ENCODE peak calls at places on chromosomes 4 and X, in six cellular contexts. K is epithelial cell of prostate, W is cardiac muscle cell, G is caudate nucleus, A is dorsolateral prefrontal cortex, Q is substantia nigra. B is an unnamed sample.

GRCh38 chr4:157992948-157993839 is 179.6 kb downstream of the GASK1B start:
- DNase-seq in K (no peak), W (no peak), G (no peak), A (no peak), Q (no peak), B (no peak)

GRCh38 chr4:48331577-48332340 is 9.6 kb upstream of the SLAIN2 start:
- DNase-seq in K (peak; percentile 89), W (peak; percentile 93), G (no peak), A (no peak), Q (no peak), B (no peak)

GRCh38 chrX:44997282-44997813 is 124.4 kb downstream of the KDM6A start:
- DNase-seq in K (no peak), W (no peak), G (no peak), A (no peak), Q (no peak), B (no peak)

GRCh38 chrX:46693149-46693548 is 65.8 kb downstream of the SLC9A7 start:
- DNase-seq in K (no peak), W (no peak), G (no peak), A (no peak), Q (no peak), B (no peak)

GRCh38 chrX:149495573-149496071 is 9.5 kb downstream of the IDS start:
- DNase-seq in K (peak; percentile 50), W (peak; percentile 39), G (no peak), A (no peak), Q (no peak), B (no peak)

GRCh38 chrX:143664302-143664701 is 28.4 kb upstream of the SLITRK4 start:
- DNase-seq in K (no peak), W (peak; percentile 23), G (no peak), A (no peak), Q (no peak), B (no peak)

GRCh38 chrX:21838937-21839333 is 482 bp upstream of the MBTPS2 start:
- DNase-seq in K (no peak), W (peak; percentile 48), G (no peak), A (no peak), Q (no peak), B (no peak)

GRCh38 chr4:26719954-26720552 is 136.2 kb downstream of the TBC1D19 start:
- DNase-seq in K (no peak), W (peak; percentile 54), G (no peak), A (no peak), Q (no peak), B (no peak)

GRCh38 chrX:12984629-12985303 is 9.9 kb downstream of the TMSB4X start:
- DNase-seq in K (no peak), W (peak; percentile 56), G (no peak), A (no peak), Q (no peak), B (peak; percentile 82)

GRCh38 chrX:45295587-45295986 is 94.9 kb upstream of the DIPK2B start:
- DNase-seq in K (peak; percentile 6), W (peak; percentile 40), G (no peak), A (no peak), Q (no peak), B (no peak)

GRCh38 chr4:128502818-128503527 is 215.4 kb upstream of the PGRMC2 start:
- DNase-seq in K (no peak), W (peak; percentile 12), G (no peak), A (no peak), Q (no peak), B (no peak)

GRCh38 chrX:15301924-15302323 is 13.5 kb downstream of the ASB11 start:
- DNase-seq in K (peak; percentile 0), W (peak; percentile 36), G (no peak), A (no peak), Q (no peak), B (peak; percentile 64)

GRCh38 chrX:101383679-101384078 is 2.3 kb downstream of the BTK start:
- DNase-seq in K (no peak), W (no peak), G (no peak), A (no peak), Q (no peak), B (no peak)

GRCh38 chr4:121881213-121881612 is 10.9 kb upstream of the BBS7 start:
- DNase-seq in K (no peak), W (no peak), G (no peak), A (no peak), Q (no peak), B (no peak)

GRCh38 chrX:117808413-117808812 is 308.2 kb downstream of the KLHL13 start:
- DNase-seq in K (no peak), W (no peak), G (no peak), A (no peak), Q (no peak), B (no peak)

GRCh38 chr4:8533274-8533865 is 46.8 kb upstream of the GPR78 start:
- DNase-seq in K (no peak), W (no peak), G (no peak), A (no peak), Q (no peak), B (no peak)
- H3K27ac ChIP-seq in K (peak overlapping the region; percentile 75), W (no peak overlapping the region), G (no peak overlapping the region), A (no peak overlapping the region), Q (no peak overlapping the region), B (peak overlapping the region; percentile 77)

GRCh38 chr4:168558587-168558986 is 61.7 kb downstream of the PALLD start:
- DNase-seq in K (no peak), W (peak; percentile 68), G (no peak), A (no peak), Q (no peak), B (no peak)
- H3K27ac ChIP-seq in K (peak overlapping the region; percentile 57), W (peak overlapping the region; percentile 58), G (no peak overlapping the region), A (no peak overlapping the region), Q (no peak overlapping the region), B (no peak overlapping the region)

GRCh38 chrX:40097492-40098263 is at the start of gene BCOR:
- DNase-seq in K (no peak), W (peak; percentile 72), G (peak; percentile 23), A (no peak), Q (peak; percentile 65), B (peak; percentile 76)
- H3K27ac ChIP-seq in K (peak within 1 kb of the TSS; percentile 53), W (peak within 1 kb of the TSS; percentile 72), G (peak within 1 kb of the TSS; percentile 26), A (peak within 1 kb of the TSS; percentile 65), Q (peak within 1 kb of the TSS; percentile 67), B (peak within 1 kb of the TSS; percentile 93)

GRCh38 chr4:182923796-182924365 is 6.7 kb upstream of the DCTD start:
- DNase-seq in K (no peak), W (peak; percentile 21), G (no peak), A (no peak), Q (no peak), B (no peak)
- H3K27ac ChIP-seq in K (no peak overlapping the region), W (no peak overlapping the region), G (no peak overlapping the region), A (no peak overlapping the region), Q (no peak overlapping the region), B (no peak overlapping the region)

GRCh38 chr4:141636771-141637460 is 533 bp downstream of the IL15 start:
- DNase-seq in K (peak; percentile 6), W (peak; percentile 57), G (no peak), A (peak; percentile 55), Q (no peak), B (peak; percentile 17)

GRCh38 chr4:141640692-141641091 is 4.3 kb downstream of the IL15 start:
- DNase-seq in K (no peak), W (no peak), G (no peak), A (no peak), Q (no peak), B (no peak)

GRCh38 chr4:141636077-141636770 is at the start of gene IL15:
- DNase-seq in K (peak; percentile 3), W (peak; percentile 54), G (no peak), A (no peak), Q (no peak), B (peak; percentile 63)

GRCh38 chr4:141635726-141636076 is 682 bp upstream of the IL15 start:
- DNase-seq in K (no peak), W (no peak), G (no peak), A (no peak), Q (no peak), B (no peak)

GRCh38 chr4:141637565-141637964 is 1.2 kb downstream of the IL15 start:
- DNase-seq in K (no peak), W (peak; percentile 32), G (no peak), A (no peak), Q (no peak), B (no peak)
- H3K27ac ChIP-seq in K (no peak overlapping the region), W (no peak overlapping the region), G (no peak overlapping the region), A (no peak overlapping the region), Q (no peak overlapping the region), B (no peak overlapping the region)